ENCODE peak calls at places on chromosome 5, in four cellular contexts. A, Y, U and B are unnamed samples.

GRCh38 chr5:157271740-157272271 is 5.9 kb downstream of the CYFIP2 start:
- DNase-seq in A (peak; percentile 10), Y (no peak), U (no peak), B (no peak)

GRCh38 chr5:90911169-90911568 is 352.6 kb downstream of the ADGRV1 start:
- DNase-seq in A (peak; percentile 78), Y (no peak), U (no peak), B (no peak)

GRCh38 chr5:34791761-34792244 is 47.2 kb upstream of the TTC23L start:
- DNase-seq in A (no peak), Y (no peak), U (no peak), B (no peak)

GRCh38 chr5:16889972-16890519 is 46.0 kb downstream of the MYO10 start:
- DNase-seq in A (no peak), Y (no peak), U (peak; percentile 92), B (no peak)

GRCh38 chr5:168935183-168935582 is 356.0 kb upstream of the PANK3 start:
- DNase-seq in A (no peak), Y (no peak), U (no peak), B (no peak)

GRCh38 chr5:16983022-16983639 is 47.0 kb upstream of the MYO10 start:
- DNase-seq in A (no peak), Y (no peak), U (no peak), B (no peak)

GRCh38 chr5:108801776-108802175 is 54.1 kb downstream of the FER start:
- DNase-seq in A (no peak), Y (no peak), U (peak; percentile 83), B (no peak)

GRCh38 chr5:4643190-4643589 is 496.9 kb upstream of the ADAMTS16 start:
- DNase-seq in A (no peak), Y (no peak), U (no peak), B (peak; percentile 24)

GRCh38 chr5:167814828-167815227 is 476.6 kb upstream of the WWC1 start:
- DNase-seq in A (no peak), Y (no peak), U (peak; percentile 99), B (no peak)